ENCODE peak calls at places on chromosomes 6 and 20, in eight cellular contexts. One of them, this sample, is unnamed.

GRCh38 chr6:132020138-132020551 is 69.0 kb upstream of the CCN2 start:
- DNase-seq in NCI-H774: peak
- DNase-seq in prostate gland: peak
- DNase-seq in NCI-H1417: peak
- DNase-seq in Caki2: no peak
- DNase-seq in right cardiac atrium: peak
- DNase-seq in thoracic aorta: peak
- DNase-seq in GM12865: no peak
- DNase-seq in this sample: peak

GRCh38 chr20:64001607-64002011 is 20.7 kb downstream of the PRPF6 start:
- DNase-seq in NCI-H774: no peak
- DNase-seq in prostate gland: peak
- DNase-seq in NCI-H1417: no peak
- DNase-seq in Caki2: peak
- DNase-seq in right cardiac atrium: no peak
- DNase-seq in thoracic aorta: no peak
- DNase-seq in GM12865: no peak
- DNase-seq in this sample: no peak

GRCh38 chr6:128117916-128118315 is 217.1 kb upstream of the THEMIS start:
- DNase-seq in NCI-H774: no peak
- DNase-seq in prostate gland: no peak
- DNase-seq in NCI-H1417: no peak
- DNase-seq in Caki2: no peak
- DNase-seq in right cardiac atrium: no peak
- DNase-seq in thoracic aorta: no peak
- DNase-seq in GM12865: no peak
- DNase-seq in this sample: no peak

GRCh38 chr6:87922947-87923330 is 124.7 kb upstream of the SPACA1 start:
- DNase-seq in NCI-H774: peak
- DNase-seq in prostate gland: no peak
- DNase-seq in NCI-H1417: no peak
- DNase-seq in Caki2: no peak
- DNase-seq in right cardiac atrium: no peak
- DNase-seq in thoracic aorta: no peak
- DNase-seq in GM12865: peak
- DNase-seq in this sample: no peak

GRCh38 chr20:38610521-38610920 is 8.9 kb downstream of the ARHGAP40 start:
- DNase-seq in NCI-H774: no peak
- DNase-seq in prostate gland: no peak
- DNase-seq in NCI-H1417: no peak
- DNase-seq in Caki2: peak
- DNase-seq in right cardiac atrium: no peak
- DNase-seq in thoracic aorta: no peak
- DNase-seq in GM12865: no peak
- DNase-seq in this sample: no peak

GRCh38 chr20:35145141-35145564 is 2.0 kb downstream of the EDEM2 start:
- DNase-seq in NCI-H774: peak
- DNase-seq in prostate gland: peak
- DNase-seq in NCI-H1417: peak
- DNase-seq in Caki2: peak
- DNase-seq in right cardiac atrium: no peak
- DNase-seq in thoracic aorta: no peak
- DNase-seq in GM12865: peak
- DNase-seq in this sample: no peak

GRCh38 chr20:57390604-57391438 is at the start of gene RBM38:
- DNase-seq in NCI-H774: peak
- DNase-seq in prostate gland: no peak
- DNase-seq in NCI-H1417: peak
- DNase-seq in Caki2: peak
- DNase-seq in right cardiac atrium: peak
- DNase-seq in thoracic aorta: no peak
- DNase-seq in GM12865: peak
- DNase-seq in this sample: no peak

GRCh38 chr6:118936304-118936703 is 1.3 kb upstream of the MCM9 start:
- DNase-seq in NCI-H774: no peak
- DNase-seq in prostate gland: no peak
- DNase-seq in NCI-H1417: no peak
- DNase-seq in Caki2: no peak
- DNase-seq in right cardiac atrium: no peak
- DNase-seq in thoracic aorta: no peak
- DNase-seq in GM12865: no peak
- DNase-seq in this sample: no peak

GRCh38 chr6:111701146-111701545 is 95.5 kb upstream of the TRAF3IP2 start:
- DNase-seq in NCI-H774: no peak
- DNase-seq in prostate gland: no peak
- DNase-seq in NCI-H1417: no peak
- DNase-seq in Caki2: no peak
- DNase-seq in right cardiac atrium: no peak
- DNase-seq in thoracic aorta: no peak
- DNase-seq in GM12865: no peak
- DNase-seq in this sample: no peak

GRCh38 chr20:54255157-54255556 is 47.3 kb downstream of the PFDN4 start:
- DNase-seq in NCI-H774: no peak
- DNase-seq in prostate gland: no peak
- DNase-seq in NCI-H1417: no peak
- DNase-seq in Caki2: no peak
- DNase-seq in right cardiac atrium: no peak
- DNase-seq in thoracic aorta: no peak
- DNase-seq in GM12865: no peak
- DNase-seq in this sample: no peak

GRCh38 chr6:19465760-19466159 is 371.4 kb upstream of the ID4 start:
- DNase-seq in NCI-H774: no peak
- DNase-seq in prostate gland: peak
- DNase-seq in NCI-H1417: peak
- DNase-seq in Caki2: peak
- DNase-seq in right cardiac atrium: no peak
- DNase-seq in thoracic aorta: no peak
- DNase-seq in GM12865: no peak
- DNase-seq in this sample: no peak

GRCh38 chr6:109455161-109455501 is 441 bp downstream of the MICAL1 start:
- DNase-seq in NCI-H774: no peak
- DNase-seq in prostate gland: no peak
- DNase-seq in NCI-H1417: peak
- DNase-seq in Caki2: no peak
- DNase-seq in right cardiac atrium: no peak
- DNase-seq in thoracic aorta: no peak
- DNase-seq in GM12865: peak
- DNase-seq in this sample: peak

GRCh38 chr6:146189131-146189530 is 160.3 kb downstream of the GRM1 start:
- DNase-seq in NCI-H774: no peak
- DNase-seq in prostate gland: no peak
- DNase-seq in NCI-H1417: no peak
- DNase-seq in Caki2: no peak
- DNase-seq in right cardiac atrium: no peak
- DNase-seq in thoracic aorta: no peak
- DNase-seq in GM12865: no peak
- DNase-seq in this sample: no peak

GRCh38 chr6:104995989-104996617 is 39.2 kb downstream of the LIN28B start:
- DNase-seq in NCI-H774: no peak
- DNase-seq in prostate gland: peak
- DNase-seq in NCI-H1417: peak
- DNase-seq in Caki2: peak
- DNase-seq in right cardiac atrium: no peak
- DNase-seq in thoracic aorta: no peak
- DNase-seq in GM12865: peak
- DNase-seq in this sample: no peak

GRCh38 chr6:169966312-169967181 is 215.1 kb downstream of the ERMARD start:
- DNase-seq in NCI-H774: no peak
- DNase-seq in prostate gland: no peak
- DNase-seq in NCI-H1417: no peak
- DNase-seq in Caki2: no peak
- DNase-seq in right cardiac atrium: no peak
- DNase-seq in thoracic aorta: no peak
- DNase-seq in GM12865: no peak
- DNase-seq in this sample: no peak

GRCh38 chr20:35226775-35227681 is 538 bp downstream of the MMP24 start:
- DNase-seq in NCI-H774: no peak
- DNase-seq in prostate gland: no peak
- DNase-seq in NCI-H1417: peak
- DNase-seq in Caki2: peak
- DNase-seq in right cardiac atrium: peak
- DNase-seq in thoracic aorta: no peak
- DNase-seq in GM12865: peak
- DNase-seq in this sample: no peak

GRCh38 chr6:2909718-2910117 is 6.6 kb upstream of the SERPINB9 start:
- DNase-seq in NCI-H774: no peak
- DNase-seq in prostate gland: no peak
- DNase-seq in NCI-H1417: no peak
- DNase-seq in Caki2: no peak
- DNase-seq in right cardiac atrium: no peak
- DNase-seq in thoracic aorta: no peak
- DNase-seq in GM12865: no peak
- DNase-seq in this sample: no peak

GRCh38 chr20:38725959-38726848 is 1.9 kb downstream of the SLC32A1 start:
- DNase-seq in NCI-H774: no peak
- DNase-seq in prostate gland: no peak
- DNase-seq in NCI-H1417: no peak
- DNase-seq in Caki2: no peak
- DNase-seq in right cardiac atrium: no peak
- DNase-seq in thoracic aorta: no peak
- DNase-seq in GM12865: peak
- DNase-seq in this sample: no peak

GRCh38 chr6:121436966-121437756 is 1.7 kb downstream of the GJA1 start:
- DNase-seq in NCI-H774: no peak
- DNase-seq in prostate gland: peak
- DNase-seq in NCI-H1417: no peak
- DNase-seq in Caki2: peak
- DNase-seq in right cardiac atrium: peak
- DNase-seq in thoracic aorta: peak
- DNase-seq in GM12865: no peak
- DNase-seq in this sample: peak

GRCh38 chr6:42100029-42100901 is 42.2 kb downstream of the C6orf132 start:
- DNase-seq in NCI-H774: no peak
- DNase-seq in prostate gland: no peak
- DNase-seq in NCI-H1417: no peak
- DNase-seq in Caki2: peak
- DNase-seq in right cardiac atrium: no peak
- DNase-seq in thoracic aorta: no peak
- DNase-seq in GM12865: no peak
- DNase-seq in this sample: no peak

GRCh38 chr6:12152023-12152960 is 137.9 kb upstream of the EDN1 start:
- DNase-seq in NCI-H774: no peak
- DNase-seq in prostate gland: no peak
- DNase-seq in NCI-H1417: no peak
- DNase-seq in Caki2: no peak
- DNase-seq in right cardiac atrium: no peak
- DNase-seq in thoracic aorta: no peak
- DNase-seq in GM12865: no peak
- DNase-seq in this sample: no peak

GRCh38 chr6:144931172-144932035 is 646.3 kb downstream of the UTRN start:
- DNase-seq in NCI-H774: peak
- DNase-seq in prostate gland: peak
- DNase-seq in NCI-H1417: peak
- DNase-seq in Caki2: no peak
- DNase-seq in right cardiac atrium: no peak
- DNase-seq in thoracic aorta: no peak
- DNase-seq in GM12865: peak
- DNase-seq in this sample: no peak

GRCh38 chr6:7300890-7301289 is 12.1 kb downstream of the SSR1 start:
- DNase-seq in NCI-H774: no peak
- DNase-seq in prostate gland: no peak
- DNase-seq in NCI-H1417: no peak
- DNase-seq in Caki2: no peak
- DNase-seq in right cardiac atrium: no peak
- DNase-seq in thoracic aorta: no peak
- DNase-seq in GM12865: no peak
- DNase-seq in this sample: no peak